ENCODE peak calls at places on chromosome X, in four cellular contexts. Q is mesenchymal stem cell, V is mesendoderm, Y is trophoblast cell. E is an unnamed sample.

GRCh38 chrX:35115205-35115604 is 172.6 kb downstream of the FAM47B start:
- DNase-seq in Q (peak), V (no peak), Y (no peak), E (no peak)

GRCh38 chrX:73447311-73447794 is 500 bp downstream of the CDX4 start:
- DNase-seq in Q (no peak), V (peak), Y (no peak), E (peak)

GRCh38 chrX:31435592-31435991 is 363.8 kb upstream of the FTHL17 start:
- DNase-seq in Q (peak), V (peak), Y (no peak), E (peak)

GRCh38 chrX:9995855-9996339 is 28.7 kb downstream of the CLDN34 start:
- DNase-seq in Q (peak), V (peak), Y (peak), E (peak)

GRCh38 chrX:40845331-40845911 is 110.1 kb upstream of the MED14 start:
- DNase-seq in Q (peak), V (peak), Y (no peak), E (no peak)

GRCh38 chrX:155889328-155889727 is 8.2 kb downstream of the VAMP7 start:
- DNase-seq in Q (no peak), V (peak), Y (no peak), E (no peak)

GRCh38 chrX:105564536-105564935 is 257.8 kb upstream of the NRK start:
- DNase-seq in Q (peak), V (no peak), Y (no peak), E (no peak)

GRCh38 chrX:70476934-70477733 is 32.5 kb downstream of the DLG3 start:
- DNase-seq in Q (peak), V (peak), Y (no peak), E (peak)

GRCh38 chrX:107712231-107713204 is 63.1 kb downstream of the TSC22D3 start:
- DNase-seq in Q (peak), V (no peak), Y (no peak), E (no peak)

GRCh38 chrX:24424948-24425347 is 40.1 kb upstream of the PDK3 start:
- DNase-seq in Q (no peak), V (no peak), Y (peak), E (no peak)

GRCh38 chrX:13334491-13334890 is 14.6 kb upstream of the ATXN3L start:
- DNase-seq in Q (no peak), V (peak), Y (no peak), E (no peak)

GRCh38 chrX:111646515-111646914 is 34.5 kb upstream of the ALG13 start:
- DNase-seq in Q (no peak), V (no peak), Y (no peak), E (no peak)

GRCh38 chrX:14228611-14229010 is 198.9 kb upstream of the GEMIN8 start:
- DNase-seq in Q (no peak), V (no peak), Y (no peak), E (no peak)

GRCh38 chrX:93985621-93986020 is 311.6 kb downstream of the FAM133A start:
- DNase-seq in Q (no peak), V (peak), Y (no peak), E (no peak)

GRCh38 chrX:49171752-49172279 is at the start of gene PLP2:
- DNase-seq in Q (peak), V (no peak), Y (peak), E (no peak)

GRCh38 chrX:110086916-110087484 is 84.1 kb downstream of the TMEM164 start:
- DNase-seq in Q (peak), V (peak), Y (peak), E (no peak)

GRCh38 chrX:98398542-98398941 is 1514.8 kb downstream of the RPA4 start:
- DNase-seq in Q (no peak), V (no peak), Y (no peak), E (no peak)

GRCh38 chrX:150854856-150855255 is 43.6 kb downstream of the CD99L2 start:
- DNase-seq in Q (no peak), V (no peak), Y (no peak), E (no peak)

GRCh38 chrX:9662148-9662547 is 103.5 kb downstream of the GPR143 start:
- DNase-seq in Q (peak), V (no peak), Y (no peak), E (no peak)

GRCh38 chrX:24668111-24668510 is 21.0 kb upstream of the PCYT1B start:
- DNase-seq in Q (peak), V (peak), Y (no peak), E (no peak)

GRCh38 chrX:83829874-83830273 is 31.1 kb upstream of the CYLC1 start:
- DNase-seq in Q (no peak), V (no peak), Y (no peak), E (no peak)

GRCh38 chrX:105307762-105308161 is 87.3 kb upstream of the TEX13A start:
- DNase-seq in Q (no peak), V (no peak), Y (peak), E (no peak)

GRCh38 chrX:2351999-2352995 is 148.5 kb downstream of the DHRSX start:
- DNase-seq in Q (peak), V (peak), Y (peak), E (no peak)

GRCh38 chrX:47751670-47752069 is 85.0 kb upstream of the ZNF81 start:
- DNase-seq in Q (no peak), V (peak), Y (no peak), E (peak)

GRCh38 chrX:132614297-132614696 is 125.5 kb upstream of the MBNL3 start:
- DNase-seq in Q (no peak), V (peak), Y (no peak), E (no peak)

GRCh38 chrX:108268434-108269080 is 169.7 kb downstream of the COL4A6 start:
- DNase-seq in Q (no peak), V (no peak), Y (no peak), E (no peak)

GRCh38 chrX:55593296-55593695 is 29.9 kb upstream of the FOXR2 start:
- DNase-seq in Q (no peak), V (no peak), Y (no peak), E (no peak)

GRCh38 chrX:119880076-119880475 is 8.4 kb downstream of the NDUFA1 start:
- DNase-seq in Q (no peak), V (no peak), Y (no peak), E (no peak)

GRCh38 chrX:2492536-2493218 is 8.1 kb downstream of the DHRSX start:
- DNase-seq in Q (no peak), V (no peak), Y (no peak), E (no peak)

GRCh38 chrX:115499112-115499805 is 61.7 kb upstream of the PLS3 start:
- DNase-seq in Q (peak), V (no peak), Y (no peak), E (no peak)
- H3K27ac ChIP-seq in Q (no peak), V (no peak), Y (no peak), E (no peak)

DNA sequence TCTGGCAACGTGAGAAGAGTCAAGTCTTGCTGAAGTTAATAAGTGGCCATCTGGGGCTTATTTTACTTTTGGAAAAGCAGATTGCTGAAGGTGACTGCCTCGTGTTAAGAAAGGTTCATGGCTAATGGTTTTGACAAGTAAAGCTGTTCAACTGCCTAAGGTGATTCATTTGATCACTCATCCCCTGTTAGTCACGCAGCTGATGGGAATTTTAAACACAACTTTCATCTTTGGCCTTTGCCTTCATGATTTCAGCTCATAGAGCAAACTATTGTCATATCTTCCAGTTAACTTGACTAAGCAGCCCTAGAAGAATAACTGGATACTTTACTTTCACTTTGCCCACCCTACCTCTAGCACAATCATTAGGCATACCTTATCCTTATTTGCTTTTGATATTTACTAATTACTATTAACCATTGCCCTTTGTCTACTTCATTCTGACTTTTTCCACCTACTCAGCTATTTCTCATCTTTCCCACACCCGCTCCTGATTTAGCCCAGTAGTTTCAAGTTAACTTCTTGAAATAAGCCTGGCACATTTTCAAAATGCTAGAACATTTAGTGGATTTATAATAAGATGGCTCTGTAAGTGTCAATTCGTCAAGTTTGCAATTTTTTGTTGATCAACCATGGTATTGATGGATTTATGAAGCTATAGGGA is 170.6 kb upstream of the S100G start:
- DNase-seq in Q (peak), V (no peak), Y (no peak), E (no peak)
- H2BK5ac ChIP-seq in Q (no peak), V (no peak), Y (no peak), E (no peak)

DNA sequence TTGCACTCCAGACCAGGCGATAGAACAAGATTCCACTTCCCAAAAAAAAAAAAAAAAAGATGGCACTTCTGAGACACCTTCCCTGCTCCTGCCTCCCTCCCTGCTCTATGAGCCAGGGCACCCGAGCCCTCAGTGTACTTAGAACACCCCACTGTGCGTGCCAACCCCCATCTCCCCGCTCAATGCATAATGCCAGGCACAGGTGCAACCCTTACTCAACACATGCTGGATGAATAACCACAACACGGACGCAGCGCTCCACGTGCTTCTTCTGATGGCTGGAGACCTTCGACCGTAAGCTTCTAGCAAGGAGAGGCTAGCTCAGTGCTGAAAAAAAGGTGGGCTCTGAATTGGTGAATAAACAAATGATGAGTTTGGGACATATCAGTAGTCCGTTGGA is 19.9 kb upstream of the IRAK1 start:
- DNase-seq in Q (no peak), V (no peak), Y (no peak), E (no peak)
- H3K18ac ChIP-seq in Q (peak), V (no peak), Y (no peak), E (no peak)

DNA sequence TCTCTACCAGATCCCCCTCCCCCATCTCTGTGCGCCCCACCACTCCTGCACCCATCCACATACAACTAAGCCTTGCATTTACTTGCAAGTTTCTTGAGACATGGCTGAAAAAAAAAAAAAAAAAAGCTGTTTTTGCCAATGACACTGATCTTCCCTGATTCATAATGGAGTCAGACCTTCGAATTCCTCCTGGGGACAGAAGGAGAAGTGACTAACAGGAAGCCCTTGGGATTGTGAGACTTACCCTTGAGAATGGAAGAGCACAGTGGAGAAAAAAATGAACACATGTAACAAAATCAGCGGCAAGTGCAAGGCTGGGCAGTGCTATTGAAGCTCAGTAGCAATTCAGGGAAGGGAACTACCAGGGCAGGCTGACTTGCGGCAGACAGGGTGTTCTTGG is 288.4 kb downstream of the BCOR start:
- DNase-seq in Q (peak), V (no peak), Y (no peak), E (no peak)
- H3K27ac ChIP-seq in Q (no peak), V (no peak), Y (peak), E (no peak)

GRCh38 chrX:97398030-97398551 is 514.4 kb downstream of the RPA4 start:
- DNase-seq in Q (peak), V (no peak), Y (no peak), E (no peak)
- H2BK5ac ChIP-seq in Q (no peak), V (no peak), Y (no peak), E (no peak)

GRCh38 chrX:21907250-21907649 is 33.3 kb upstream of the SMS start:
- DNase-seq in Q (peak), V (no peak), Y (no peak), E (no peak)
- H3K18ac ChIP-seq in Q (no peak), V (no peak), Y (no peak), E (no peak)

DNA sequence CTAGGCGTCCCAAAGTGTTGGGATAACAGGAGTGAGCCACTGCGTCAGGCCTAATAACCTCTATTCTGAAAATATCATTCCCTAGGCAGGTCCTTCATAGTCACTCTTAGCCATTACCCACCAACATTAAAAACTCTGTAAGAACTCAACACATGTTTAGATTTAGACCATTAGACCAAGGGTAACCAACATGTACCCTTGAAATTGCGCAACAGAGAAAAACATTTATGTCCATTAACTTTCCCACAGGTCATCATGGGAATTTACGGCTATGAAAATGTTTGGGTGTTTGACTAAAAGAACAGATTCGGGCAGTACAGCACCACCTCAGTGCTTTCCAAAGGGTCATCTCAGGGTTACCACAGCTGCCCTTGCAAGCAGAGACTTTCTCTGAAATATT is 7.5 kb downstream of the KLHL13 start:
- DNase-seq in Q (no peak), V (no peak), Y (no peak), E (no peak)
- H3K27ac ChIP-seq in Q (no peak), V (no peak), Y (no peak), E (no peak)

DNA sequence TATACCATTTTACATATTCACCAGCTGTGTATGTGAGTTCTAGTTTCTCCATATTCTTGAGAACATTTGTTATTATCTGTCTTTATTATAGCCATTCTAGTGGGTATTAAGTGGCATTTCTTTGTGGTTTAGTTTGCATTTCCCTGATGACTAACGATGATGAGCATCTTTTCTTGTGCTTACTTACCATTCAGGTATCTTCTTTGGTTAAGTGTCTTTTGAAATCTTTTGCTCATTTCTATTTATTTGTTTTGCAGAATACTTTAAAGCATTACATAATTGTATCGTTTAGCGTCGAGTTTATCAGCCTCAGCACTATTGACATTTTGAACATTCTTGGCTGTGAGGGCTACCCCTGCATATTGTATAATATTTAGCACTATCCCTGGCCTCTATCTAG is 85.4 kb downstream of the FRMPD4 start:
- DNase-seq in Q (peak), V (no peak), Y (no peak), E (no peak)
- H2BK5ac ChIP-seq in Q (no peak), V (no peak), Y (no peak), E (no peak)

DNA sequence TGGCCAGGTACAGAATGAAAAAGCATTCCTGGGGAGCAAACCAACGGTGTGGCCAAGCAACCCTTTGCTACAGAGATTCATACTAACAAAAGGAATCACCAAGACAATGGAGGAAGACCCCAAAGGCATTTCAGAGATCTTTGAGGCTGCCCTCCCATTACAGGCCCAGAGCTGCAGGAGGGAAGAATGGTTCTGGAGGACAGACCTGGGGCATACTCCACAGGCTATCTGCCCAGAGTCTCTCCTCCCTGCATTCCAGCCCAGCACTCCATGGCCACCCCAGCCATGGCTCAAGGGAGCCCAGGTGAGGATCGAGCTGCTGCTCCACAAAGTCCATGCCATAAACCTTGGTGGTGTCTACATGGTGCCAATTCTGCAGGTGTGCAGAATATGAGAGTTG is 81.9 kb downstream of the ATP11C start:
- DNase-seq in Q (no peak), V (no peak), Y (no peak), E (no peak)
- H3K18ac ChIP-seq in Q (no peak), V (no peak), Y (no peak), E (no peak)

GRCh38 chrX:51852621-51853020 is 40.8 kb upstream of the MAGED1 start:
- DNase-seq in Q (no peak), V (peak), Y (no peak), E (no peak)

GRCh38 chrX:51855698-51856097 is 37.7 kb upstream of the MAGED1 start:
- DNase-seq in Q (no peak), V (no peak), Y (no peak), E (no peak)

GRCh38 chrX:51853251-51853650 is 40.2 kb upstream of the MAGED1 start:
- DNase-seq in Q (no peak), V (peak), Y (no peak), E (no peak)

GRCh38 chrX:51851507-51852085 is 41.8 kb upstream of the MAGED1 start:
- DNase-seq in Q (no peak), V (no peak), Y (no peak), E (no peak)

DNA sequence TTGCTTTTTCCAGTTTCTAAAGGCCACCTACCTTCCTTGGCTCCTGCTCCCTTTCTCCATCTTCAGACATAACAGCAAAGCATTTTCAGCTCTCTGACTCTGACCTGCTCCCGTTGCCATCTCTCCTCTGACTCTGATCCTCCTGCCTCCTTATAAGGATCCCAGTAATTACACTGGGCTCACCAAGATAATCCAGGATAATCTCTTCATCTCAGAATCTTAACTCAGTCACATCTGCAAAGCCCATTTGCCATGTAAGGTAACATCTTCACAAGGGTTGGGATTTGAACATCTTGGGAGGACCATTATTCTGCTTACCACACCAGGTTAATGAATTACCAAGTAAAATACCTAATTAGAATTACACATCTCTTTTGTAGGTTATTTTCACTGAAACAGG is 41.3 kb upstream of the MAGED1 start:
- DNase-seq in Q (no peak), V (peak), Y (no peak), E (no peak)
- H3K27ac ChIP-seq in Q (no peak), V (peak), Y (peak), E (peak)